ENCODE peak calls at places on chromosomes 7 and 10, in four cellular contexts. E is K562, K is HepG2, L is H1. V is an unnamed sample.

GRCh38 chr10:60377955-60378354 is 11.7 kb downstream of the ANK3 start:
- DNase-seq in K (no peak), L (no peak), E (no peak), V (no peak)

GRCh38 chr10:27637601-27638000 is 108.0 kb downstream of the MKX start:
- DNase-seq in E (no peak), K (no peak), L (no peak), V (no peak)

GRCh38 chr10:56605043-56605442 is 244.0 kb upstream of the ZWINT start:
- DNase-seq in L (no peak), E (no peak), K (no peak), V (peak; percentile 4)

GRCh38 chr10:98609265-98609664 is 162.5 kb upstream of the HPS1 start:
- DNase-seq in K (no peak), L (no peak), E (no peak), V (no peak)

GRCh38 chr10:64636461-64636860 is 1115.3 kb downstream of the REEP3 start:
- DNase-seq in E (no peak), L (no peak), K (no peak), V (no peak)

GRCh38 chr10:102504179-102504975 is 605 bp downstream of the SUFU start:
- DNase-seq in K (no peak), E (peak; percentile 38), L (peak; percentile 80), V (no peak)

GRCh38 chr10:102473445-102474331 is 22.3 kb upstream of the C10orf95 start:
- DNase-seq in E (no peak), L (no peak), K (no peak), V (no peak)

GRCh38 chr7:150451097-150451793 is 815 bp downstream of the GIMAP8 start:
- DNase-seq in E (no peak), K (no peak), L (no peak), V (no peak)

GRCh38 chr7:87935373-87935706 is 1.3 kb downstream of the ADAM22 start:
- DNase-seq in K (no peak), E (no peak), L (no peak), V (no peak)

GRCh38 chr7:30583181-30583580 is 11.5 kb upstream of the GARS1 start:
- DNase-seq in K (no peak), E (no peak), L (no peak), V (no peak)

GRCh38 chr10:623039-623438 is 66.4 kb downstream of the DIP2C start:
- DNase-seq in E (no peak), L (no peak), K (no peak), V (no peak)

GRCh38 chr10:124093076-124093773 is at the start of gene CHST15:
- DNase-seq in K (peak; percentile 86), E (no peak), L (peak; percentile 76), V (peak; percentile 75)

GRCh38 chr7:113159746-113160339 is 41.5 kb upstream of the SMIM30 start:
- DNase-seq in L (peak; percentile 51), K (peak; percentile 30), E (peak; percentile 57), V (peak; percentile 16)

GRCh38 chr7:117251687-117252086 is 71.2 kb downstream of the WNT2 start:
- DNase-seq in L (no peak), E (no peak), K (no peak), V (no peak)

GRCh38 chr7:155449008-155449879 is 8.7 kb upstream of the EN2 start:
- DNase-seq in K (no peak), E (no peak), L (peak; percentile 78), V (no peak)

GRCh38 chr7:6234384-6234783 is 38.0 kb downstream of the CYTH3 start:
- DNase-seq in E (no peak), L (no peak), K (no peak), V (no peak)

GRCh38 chr10:35611750-35612149 is 6.6 kb downstream of the GJD4 start:
- DNase-seq in K (peak; percentile 20), E (no peak), L (no peak), V (peak; percentile 29)
- TF ChIP-seq PHF8 in K (no peak), E (no peak), L (no peak), V (no peak)

DNA sequence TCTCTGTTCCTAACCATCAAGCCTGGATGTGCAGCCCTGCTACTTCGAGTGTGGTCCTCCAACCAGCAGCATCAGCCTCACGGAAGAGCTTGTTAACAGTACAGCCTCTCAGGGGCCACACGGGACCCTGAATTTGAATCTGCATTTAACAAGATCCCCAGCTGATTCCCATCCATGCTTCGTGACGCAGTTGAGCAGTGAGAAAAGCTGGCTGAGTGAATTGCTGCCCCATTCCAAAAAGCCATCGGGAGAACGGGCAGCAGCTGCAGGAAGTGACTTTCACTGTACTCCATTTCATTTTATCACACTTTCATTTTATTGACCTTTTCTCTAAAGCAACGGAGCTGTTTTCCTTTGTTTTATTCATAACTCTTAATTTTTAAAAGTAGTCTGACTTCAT is 22.5 kb downstream of the FAM171A1 start:
- DNase-seq in L (no peak), K (no peak), E (no peak), V (no peak)
- TF ChIP-seq PHF8 in L (no peak), K (no peak), E (no peak), V (no peak)

DNA sequence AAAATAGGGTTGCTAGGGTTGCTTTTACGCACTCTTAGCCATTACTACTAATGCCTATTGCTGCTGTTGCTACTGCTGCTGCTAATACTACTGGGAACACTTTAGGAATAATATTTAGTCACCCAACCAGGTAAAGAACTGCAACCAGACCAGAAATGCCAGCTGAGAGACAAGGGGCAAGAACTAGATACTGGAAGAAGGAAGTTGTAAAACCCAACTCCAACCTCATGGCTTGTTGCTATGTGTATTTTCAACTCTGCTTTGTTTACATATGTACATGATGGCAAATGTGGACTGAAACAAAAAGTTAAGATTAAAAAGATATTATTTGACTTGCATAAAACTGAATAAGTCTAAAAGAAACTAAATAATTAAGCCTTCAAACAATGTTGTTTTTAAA is 177.7 kb downstream of the GNAT3 start:
- DNase-seq in L (no peak), K (no peak), E (no peak), V (no peak)
- TF ChIP-seq PHF8 in L (no peak), K (no peak), E (no peak), V (no peak)

GRCh38 chr10:58952747-58953466 is 223.5 kb upstream of the PHYHIPL start:
- DNase-seq in K (peak; percentile 53), L (peak; percentile 69), E (peak; percentile 46), V (peak; percentile 20)
- TF ChIP-seq PHF8 in K (no peak), L (no peak), E (no peak), V (no peak)

V was measured in A549.